ENCODE peak calls at places on chromosomes 7 and 10, in four cellular contexts. A is activated T-cell treated with anti-CD3 and anti-CD28 coated beads, Interleukin-2, amount 50 U/mL, for 72 hours; M is cardiac muscle cell; F is iPS-NIHi11. K is an unnamed sample.

GRCh38 chr7:129882531-129882930 is 70.2 kb downstream of the UBE2H start:
- DNase-seq in A (no peak), M (no peak), F (no peak), K (no peak)

GRCh38 chr7:111763221-111763791 is 201.0 kb upstream of the IMMP2L start:
- DNase-seq in A (no peak), M (peak), F (peak), K (peak)

GRCh38 chr10:61319550-61320256 is 133.5 kb downstream of the TMEM26 start:
- DNase-seq in A (no peak), M (no peak), F (no peak), K (no peak)

GRCh38 chr10:62244785-62245595 is 23.7 kb downstream of the RTKN2 start:
- DNase-seq in A (peak), M (peak), F (peak), K (peak)

GRCh38 chr7:95209778-95210177 is 114.6 kb downstream of the PON1 start:
- DNase-seq in A (no peak), M (no peak), F (no peak), K (no peak)

GRCh38 chr10:63866075-63866746 is 345.0 kb downstream of the REEP3 start:
- DNase-seq in A (peak), M (peak), F (peak), K (peak)

GRCh38 chr10:102431452-102432124 is 786 bp downstream of the CUEDC2 start:
- DNase-seq in A (no peak), M (no peak), F (no peak), K (no peak)

GRCh38 chr10:45379891-45380540 is 6.0 kb downstream of the ALOX5 start:
- DNase-seq in A (no peak), M (no peak), F (no peak), K (peak)

GRCh38 chr7:41205600-41205999 is 497.3 kb downstream of the INHBA start:
- DNase-seq in A (no peak), M (no peak), F (no peak), K (no peak)

GRCh38 chr10:88185830-88186229 is 322.4 kb downstream of the PTEN start:
- DNase-seq in A (no peak), M (no peak), F (no peak), K (no peak)

GRCh38 chr7:156614434-156615264 is 25.9 kb upstream of the RNF32 start:
- DNase-seq in A (no peak), M (no peak), F (no peak), K (no peak)

GRCh38 chr7:32047801-32048200 is 22.4 kb downstream of the PDE1C start:
- DNase-seq in A (no peak), M (no peak), F (no peak), K (no peak)

GRCh38 chr7:2982401-2982800 is 61.3 kb downstream of the CARD11 start:
- DNase-seq in A (no peak), M (no peak), F (no peak), K (no peak)

GRCh38 chr7:34191766-34192550 is 286.6 kb downstream of the BMPER start:
- DNase-seq in A (no peak), M (no peak), F (no peak), K (no peak)

K was measured in HEK293T.